ENCODE peak calls at places on chromosomes 1 and 21, in four cellular contexts. One of them, this sample, is unnamed.

GRCh38 chr1:208233546-208233945 is 10.6 kb downstream of the PLXNA2 start:
- DNase-seq in GM03348: no peak
- DNase-seq in right cardiac atrium: peak; percentile 64
- DNase-seq in SIG-M5: no peak
- DNase-seq in this sample: peak; percentile 95

GRCh38 chr1:36323636-36324321 is at the start of gene EVA1B:
- DNase-seq in SIG-M5: no peak
- DNase-seq in GM03348: peak; percentile 95
- DNase-seq in right cardiac atrium: peak; percentile 96
- DNase-seq in this sample: no peak

GRCh38 chr1:201644197-201644596 is 105.3 kb downstream of the NAV1 start:
- DNase-seq in GM03348: no peak
- DNase-seq in right cardiac atrium: no peak
- DNase-seq in SIG-M5: no peak
- DNase-seq in this sample: no peak

GRCh38 chr1:220544901-220545303 is 17.0 kb downstream of the MARK1 start:
- DNase-seq in GM03348: peak; percentile 5
- DNase-seq in SIG-M5: no peak
- DNase-seq in right cardiac atrium: no peak
- DNase-seq in this sample: no peak

GRCh38 chr1:244751271-244751895 is 84.1 kb upstream of the COX20 start:
- DNase-seq in GM03348: no peak
- DNase-seq in SIG-M5: no peak
- DNase-seq in right cardiac atrium: no peak
- DNase-seq in this sample: no peak

GRCh38 chr1:30271401-30272287 is 451.7 kb downstream of the MATN1 start:
- DNase-seq in right cardiac atrium: no peak
- DNase-seq in GM03348: no peak
- DNase-seq in SIG-M5: no peak
- DNase-seq in this sample: no peak

GRCh38 chr21:36542312-36543101 is 62.6 kb upstream of the CLDN14 start:
- DNase-seq in right cardiac atrium: no peak
- DNase-seq in GM03348: no peak
- DNase-seq in SIG-M5: no peak
- DNase-seq in this sample: no peak

GRCh38 chr1:47563206-47563605 is 125.4 kb downstream of the FOXD2 start:
- DNase-seq in right cardiac atrium: no peak
- DNase-seq in SIG-M5: no peak
- DNase-seq in GM03348: no peak
- DNase-seq in this sample: no peak

GRCh38 chr1:62295921-62296451 is 23.2 kb downstream of the KANK4 start:
- DNase-seq in GM03348: peak; percentile 20
- DNase-seq in SIG-M5: no peak
- DNase-seq in right cardiac atrium: no peak
- DNase-seq in this sample: no peak

GRCh38 chr1:180675586-180675985 is 43.8 kb downstream of the XPR1 start:
- DNase-seq in right cardiac atrium: no peak
- DNase-seq in GM03348: no peak
- DNase-seq in SIG-M5: no peak
- DNase-seq in this sample: no peak

GRCh38 chr1:47996406-47997226 is 569 bp downstream of the TRABD2B start:
- DNase-seq in GM03348: peak; percentile 44
- DNase-seq in SIG-M5: no peak
- DNase-seq in right cardiac atrium: peak; percentile 73
- DNase-seq in this sample: no peak

GRCh38 chr1:230010618-230011332 is 56.3 kb upstream of the GALNT2 start:
- DNase-seq in right cardiac atrium: no peak
- DNase-seq in SIG-M5: no peak
- DNase-seq in GM03348: no peak
- DNase-seq in this sample: no peak

GRCh38 chr1:78677788-78678187 is 28.2 kb downstream of the IFI44 start:
- DNase-seq in GM03348: no peak
- DNase-seq in right cardiac atrium: no peak
- DNase-seq in SIG-M5: no peak
- DNase-seq in this sample: no peak

GRCh38 chr21:38818336-38818723 is 12.6 kb downstream of the ETS2 start:
- DNase-seq in right cardiac atrium: no peak
- DNase-seq in GM03348: no peak
- DNase-seq in SIG-M5: no peak
- DNase-seq in this sample: no peak

GRCh38 chr21:43909736-43910455 is 44.9 kb downstream of the AGPAT3 start:
- DNase-seq in SIG-M5: no peak
- DNase-seq in GM03348: no peak
- DNase-seq in right cardiac atrium: no peak
- DNase-seq in this sample: no peak

GRCh38 chr1:184350573-184350972 is 36.3 kb upstream of the C1orf21 start:
- DNase-seq in right cardiac atrium: no peak
- DNase-seq in SIG-M5: no peak
- DNase-seq in GM03348: no peak
- DNase-seq in this sample: no peak

GRCh38 chr1:51302270-51302669 is 28.1 kb downstream of the TTC39A start:
- DNase-seq in SIG-M5: no peak
- DNase-seq in right cardiac atrium: no peak
- DNase-seq in GM03348: no peak
- DNase-seq in this sample: no peak

GRCh38 chr1:234564035-234565029 is 45.6 kb downstream of the IRF2BP2 start:
- DNase-seq in GM03348: peak; percentile 52
- DNase-seq in right cardiac atrium: no peak
- DNase-seq in SIG-M5: no peak
- DNase-seq in this sample: no peak

GRCh38 chr1:3068400-3069361 is at the start of gene PRDM16:
- DNase-seq in SIG-M5: no peak
- DNase-seq in right cardiac atrium: peak; percentile 70
- DNase-seq in GM03348: peak; percentile 67
- DNase-seq in this sample: no peak

GRCh38 chr1:115499253-115499652 is 142.5 kb upstream of the VANGL1 start:
- DNase-seq in right cardiac atrium: no peak
- DNase-seq in GM03348: no peak
- DNase-seq in SIG-M5: no peak
- DNase-seq in this sample: no peak

GRCh38 chr21:36126621-36127110 is 8.2 kb upstream of the CBR3 start:
- DNase-seq in right cardiac atrium: no peak
- DNase-seq in SIG-M5: no peak
- DNase-seq in GM03348: no peak
- DNase-seq in this sample: no peak

GRCh38 chr1:173056355-173056754 is 5.6 kb upstream of the TNFSF18 start:
- DNase-seq in right cardiac atrium: no peak
- DNase-seq in GM03348: no peak
- DNase-seq in SIG-M5: no peak
- DNase-seq in this sample: no peak

GRCh38 chr1:48250572-48250971 is 28.1 kb downstream of the SLC5A9 start:
- DNase-seq in GM03348: no peak
- DNase-seq in SIG-M5: no peak
- DNase-seq in right cardiac atrium: peak; percentile 44
- DNase-seq in this sample: no peak

GRCh38 chr1:229258031-229258850 is 12.7 kb upstream of the RAB4A start:
- DNase-seq in SIG-M5: no peak
- DNase-seq in right cardiac atrium: peak; percentile 72
- DNase-seq in GM03348: peak; percentile 81
- DNase-seq in this sample: peak; percentile 22

GRCh38 chr1:163291461-163291860 is 30.3 kb upstream of the NUF2 start:
- DNase-seq in GM03348: no peak
- DNase-seq in right cardiac atrium: no peak
- DNase-seq in SIG-M5: no peak
- DNase-seq in this sample: no peak

This sample was measured in NCI-H2107.